ENCODE peak calls at places on chromosomes 7 and 10, in eight cellular contexts. One of them, this sample, is unnamed.

GRCh38 chr10:70118196-70118595 is 14.4 kb downstream of the AIFM2 start:
- DNase-seq in effector CD8-positive, alpha-beta T cell: no peak
- DNase-seq in endothelial cell: no peak
- DNase-seq in T follicular helper cell: no peak
- DNase-seq in activated naive CD8-positive, alpha-beta T cell treated with anti-CD3 and anti-CD28 coated beads, Interleukin-2, amount 50 U/mL, for 24 hours: no peak
- DNase-seq in chondrocyte: no peak
- DNase-seq in stimulated activated CD8-positive, alpha-beta memory T cell treated with anti-CD3 and anti-CD28 coated beads, Interleukin-4, amount 100 ng/mL, for 1 hour: no peak
- DNase-seq in NCI-H774: no peak
- DNase-seq in this sample: no peak

GRCh38 chr10:43057231-43057711 is 19.6 kb upstream of the RET start:
- DNase-seq in effector CD8-positive, alpha-beta T cell: no peak
- DNase-seq in endothelial cell: no peak
- DNase-seq in NCI-H774: no peak
- DNase-seq in chondrocyte: peak
- DNase-seq in T follicular helper cell: no peak
- DNase-seq in activated naive CD8-positive, alpha-beta T cell treated with anti-CD3 and anti-CD28 coated beads, Interleukin-2, amount 50 U/mL, for 24 hours: no peak
- DNase-seq in stimulated activated CD8-positive, alpha-beta memory T cell treated with anti-CD3 and anti-CD28 coated beads, Interleukin-4, amount 100 ng/mL, for 1 hour: no peak
- DNase-seq in this sample: no peak

GRCh38 chr10:22611425-22612111 is 102.8 kb downstream of the PIP4K2A start:
- DNase-seq in effector CD8-positive, alpha-beta T cell: peak
- DNase-seq in T follicular helper cell: peak
- DNase-seq in activated naive CD8-positive, alpha-beta T cell treated with anti-CD3 and anti-CD28 coated beads, Interleukin-2, amount 50 U/mL, for 24 hours: no peak
- DNase-seq in NCI-H774: no peak
- DNase-seq in endothelial cell: no peak
- DNase-seq in chondrocyte: no peak
- DNase-seq in stimulated activated CD8-positive, alpha-beta memory T cell treated with anti-CD3 and anti-CD28 coated beads, Interleukin-4, amount 100 ng/mL, for 1 hour: peak
- DNase-seq in this sample: no peak

GRCh38 chr10:86756511-86757109 is at the start of gene BMPR1A:
- DNase-seq in activated naive CD8-positive, alpha-beta T cell treated with anti-CD3 and anti-CD28 coated beads, Interleukin-2, amount 50 U/mL, for 24 hours: no peak
- DNase-seq in chondrocyte: no peak
- DNase-seq in effector CD8-positive, alpha-beta T cell: no peak
- DNase-seq in T follicular helper cell: no peak
- DNase-seq in endothelial cell: no peak
- DNase-seq in stimulated activated CD8-positive, alpha-beta memory T cell treated with anti-CD3 and anti-CD28 coated beads, Interleukin-4, amount 100 ng/mL, for 1 hour: no peak
- DNase-seq in NCI-H774: no peak
- DNase-seq in this sample: no peak

GRCh38 chr10:35925511-35925910 is 283.4 kb upstream of the FZD8 start:
- DNase-seq in activated naive CD8-positive, alpha-beta T cell treated with anti-CD3 and anti-CD28 coated beads, Interleukin-2, amount 50 U/mL, for 24 hours: no peak
- DNase-seq in T follicular helper cell: no peak
- DNase-seq in effector CD8-positive, alpha-beta T cell: no peak
- DNase-seq in endothelial cell: no peak
- DNase-seq in NCI-H774: no peak
- DNase-seq in chondrocyte: no peak
- DNase-seq in stimulated activated CD8-positive, alpha-beta memory T cell treated with anti-CD3 and anti-CD28 coated beads, Interleukin-4, amount 100 ng/mL, for 1 hour: no peak
- DNase-seq in this sample: no peak

GRCh38 chr10:87579563-87579962 is 74.9 kb downstream of the MINPP1 start:
- DNase-seq in activated naive CD8-positive, alpha-beta T cell treated with anti-CD3 and anti-CD28 coated beads, Interleukin-2, amount 50 U/mL, for 24 hours: no peak
- DNase-seq in endothelial cell: no peak
- DNase-seq in stimulated activated CD8-positive, alpha-beta memory T cell treated with anti-CD3 and anti-CD28 coated beads, Interleukin-4, amount 100 ng/mL, for 1 hour: no peak
- DNase-seq in effector CD8-positive, alpha-beta T cell: no peak
- DNase-seq in T follicular helper cell: no peak
- DNase-seq in NCI-H774: no peak
- DNase-seq in chondrocyte: no peak
- DNase-seq in this sample: no peak

GRCh38 chr7:30177186-30177585 is 42.4 kb downstream of the MTURN start:
- DNase-seq in effector CD8-positive, alpha-beta T cell: no peak
- DNase-seq in T follicular helper cell: no peak
- DNase-seq in endothelial cell: no peak
- DNase-seq in activated naive CD8-positive, alpha-beta T cell treated with anti-CD3 and anti-CD28 coated beads, Interleukin-2, amount 50 U/mL, for 24 hours: no peak
- DNase-seq in chondrocyte: no peak
- DNase-seq in stimulated activated CD8-positive, alpha-beta memory T cell treated with anti-CD3 and anti-CD28 coated beads, Interleukin-4, amount 100 ng/mL, for 1 hour: no peak
- DNase-seq in NCI-H774: no peak
- DNase-seq in this sample: no peak

GRCh38 chr7:149615690-149616270 is 118.2 kb upstream of the ZNF746 start:
- DNase-seq in stimulated activated CD8-positive, alpha-beta memory T cell treated with anti-CD3 and anti-CD28 coated beads, Interleukin-4, amount 100 ng/mL, for 1 hour: no peak
- DNase-seq in effector CD8-positive, alpha-beta T cell: no peak
- DNase-seq in activated naive CD8-positive, alpha-beta T cell treated with anti-CD3 and anti-CD28 coated beads, Interleukin-2, amount 50 U/mL, for 24 hours: no peak
- DNase-seq in chondrocyte: no peak
- DNase-seq in endothelial cell: no peak
- DNase-seq in NCI-H774: no peak
- DNase-seq in T follicular helper cell: no peak
- DNase-seq in this sample: no peak

GRCh38 chr10:83685458-83685857 is 453.9 kb upstream of the GHITM start:
- DNase-seq in chondrocyte: no peak
- DNase-seq in effector CD8-positive, alpha-beta T cell: no peak
- DNase-seq in stimulated activated CD8-positive, alpha-beta memory T cell treated with anti-CD3 and anti-CD28 coated beads, Interleukin-4, amount 100 ng/mL, for 1 hour: no peak
- DNase-seq in T follicular helper cell: no peak
- DNase-seq in NCI-H774: no peak
- DNase-seq in endothelial cell: no peak
- DNase-seq in activated naive CD8-positive, alpha-beta T cell treated with anti-CD3 and anti-CD28 coated beads, Interleukin-2, amount 50 U/mL, for 24 hours: no peak
- DNase-seq in this sample: no peak

GRCh38 chr10:109940117-109940516 is 16.8 kb upstream of the XPNPEP1 start:
- DNase-seq in endothelial cell: no peak
- DNase-seq in stimulated activated CD8-positive, alpha-beta memory T cell treated with anti-CD3 and anti-CD28 coated beads, Interleukin-4, amount 100 ng/mL, for 1 hour: no peak
- DNase-seq in T follicular helper cell: no peak
- DNase-seq in effector CD8-positive, alpha-beta T cell: no peak
- DNase-seq in chondrocyte: no peak
- DNase-seq in activated naive CD8-positive, alpha-beta T cell treated with anti-CD3 and anti-CD28 coated beads, Interleukin-2, amount 50 U/mL, for 24 hours: no peak
- DNase-seq in NCI-H774: no peak
- DNase-seq in this sample: no peak

GRCh38 chr10:96606216-96606615 is 19.4 kb upstream of the TM9SF3 start:
- DNase-seq in stimulated activated CD8-positive, alpha-beta memory T cell treated with anti-CD3 and anti-CD28 coated beads, Interleukin-4, amount 100 ng/mL, for 1 hour: no peak
- DNase-seq in chondrocyte: no peak
- DNase-seq in endothelial cell: no peak
- DNase-seq in NCI-H774: no peak
- DNase-seq in T follicular helper cell: no peak
- DNase-seq in effector CD8-positive, alpha-beta T cell: no peak
- DNase-seq in activated naive CD8-positive, alpha-beta T cell treated with anti-CD3 and anti-CD28 coated beads, Interleukin-2, amount 50 U/mL, for 24 hours: no peak
- DNase-seq in this sample: no peak

GRCh38 chr10:77836299-77836820 is 90.2 kb downstream of the DLG5 start:
- DNase-seq in T follicular helper cell: peak
- DNase-seq in effector CD8-positive, alpha-beta T cell: peak
- DNase-seq in chondrocyte: no peak
- DNase-seq in activated naive CD8-positive, alpha-beta T cell treated with anti-CD3 and anti-CD28 coated beads, Interleukin-2, amount 50 U/mL, for 24 hours: peak
- DNase-seq in endothelial cell: no peak
- DNase-seq in NCI-H774: no peak
- DNase-seq in stimulated activated CD8-positive, alpha-beta memory T cell treated with anti-CD3 and anti-CD28 coated beads, Interleukin-4, amount 100 ng/mL, for 1 hour: peak
- DNase-seq in this sample: no peak

GRCh38 chr10:48577158-48577557 is 27.7 kb downstream of the ARHGAP22 start:
- DNase-seq in activated naive CD8-positive, alpha-beta T cell treated with anti-CD3 and anti-CD28 coated beads, Interleukin-2, amount 50 U/mL, for 24 hours: no peak
- DNase-seq in effector CD8-positive, alpha-beta T cell: no peak
- DNase-seq in NCI-H774: no peak
- DNase-seq in stimulated activated CD8-positive, alpha-beta memory T cell treated with anti-CD3 and anti-CD28 coated beads, Interleukin-4, amount 100 ng/mL, for 1 hour: no peak
- DNase-seq in chondrocyte: no peak
- DNase-seq in T follicular helper cell: no peak
- DNase-seq in endothelial cell: no peak
- DNase-seq in this sample: no peak

This sample was measured in cerebellar nuclear complex.